ENCODE peak calls at places on chromosomes 3 and 15, in ten cellular contexts. D is CD4-positive, CD25-positive, alpha-beta regulatory T cell; N is HCT116; P is CD8-positive, alpha-beta T cell; Z is mesenchymal stem cell; B is effector memory CD4-positive, alpha-beta T cell; G is neuronal stem cell; W is lower lobe of right lung; E is cardiac muscle cell; V is AG04450. Y is an unnamed sample.

GRCh38 chr3:177820683-177821316 is 623.5 kb upstream of the TBL1XR1 start:
- DNase-seq in V (no peak), P (no peak), B (no peak), E (peak), W (no peak), G (no peak), D (no peak), N (no peak), Z (peak), Y (no peak)

GRCh38 chr15:66921319-66921718 is 144.1 kb upstream of the SMAD3 start:
- DNase-seq in G (no peak), V (no peak), Z (no peak), N (no peak), W (no peak), D (no peak), E (no peak), B (no peak), P (no peak), Y (no peak)

GRCh38 chr3:153273767-153274443 is 111.9 kb downstream of the RAP2B start:
- DNase-seq in D (no peak), Z (no peak), W (no peak), N (no peak), B (no peak), G (no peak), P (no peak), E (peak), V (no peak), Y (no peak)

GRCh38 chr3:54533856-54534255 is 394.0 kb downstream of the LRTM1 start:
- DNase-seq in W (no peak), D (no peak), E (peak), V (no peak), N (no peak), B (no peak), Z (no peak), P (no peak), G (no peak), Y (no peak)

GRCh38 chr15:98654790-98655360 is 6.5 kb downstream of the IGF1R start:
- DNase-seq in W (no peak), P (no peak), G (no peak), N (no peak), Z (no peak), D (no peak), E (no peak), V (no peak), B (no peak), Y (no peak)

GRCh38 chr3:155202626-155203025 is 90.9 kb downstream of the STRIT1 start:
- DNase-seq in E (peak), V (peak), P (no peak), N (no peak), D (no peak), W (no peak), Z (peak), B (no peak), G (no peak), Y (no peak)

GRCh38 chr3:194875581-194876402 is 190.1 kb downstream of the FAM43A start:
- DNase-seq in B (no peak), G (no peak), E (no peak), N (no peak), Z (no peak), P (no peak), D (no peak), W (no peak), V (no peak), Y (no peak)

GRCh38 chr3:157444789-157445188 is 8.1 kb downstream of the PTX3 start:
- DNase-seq in W (no peak), B (no peak), D (no peak), G (no peak), E (peak), V (no peak), N (no peak), Z (no peak), P (no peak), Y (no peak)

GRCh38 chr15:29936353-29937049 is 114.2 kb upstream of the TJP1 start:
- DNase-seq in E (peak), W (no peak), D (no peak), N (no peak), B (no peak), G (no peak), V (no peak), Z (no peak), P (no peak), Y (no peak)

GRCh38 chr3:36991923-36992805 is 767 bp downstream of the EPM2AIP1 start:
- DNase-seq in E (peak), B (no peak), P (no peak), D (no peak), V (peak), N (no peak), W (no peak), G (no peak), Z (peak), Y (peak)

GRCh38 chr3:114402852-114403251 is 109.0 kb downstream of the TIGIT start:
- DNase-seq in W (no peak), G (no peak), Z (no peak), V (no peak), D (no peak), P (no peak), N (no peak), E (no peak), B (no peak), Y (no peak)

GRCh38 chr15:39680868-39681267 is 100.0 kb downstream of the THBS1 start:
- DNase-seq in W (no peak), N (no peak), V (no peak), B (no peak), P (no peak), D (no peak), Z (no peak), E (peak), G (no peak), Y (no peak)

GRCh38 chr3:124372784-124373183 is 357.5 kb upstream of the UMPS start:
- DNase-seq in W (no peak), E (no peak), Z (no peak), G (no peak), D (no peak), B (no peak), P (no peak), N (no peak), V (no peak), Y (no peak)

GRCh38 chr3:155086041-155086440 is 5.9 kb downstream of the MME start:
- DNase-seq in E (no peak), N (no peak), P (no peak), V (no peak), G (no peak), Z (no peak), W (no peak), B (no peak), D (no peak), Y (no peak)

GRCh38 chr15:60529332-60529731 is 50.4 kb upstream of the ICE2 start:
- DNase-seq in B (no peak), E (no peak), N (no peak), G (no peak), Z (no peak), D (no peak), V (no peak), P (no peak), W (no peak), Y (no peak)

GRCh38 chr3:138950006-138950644 is 3.1 kb downstream of the FOXL2NB start:
- DNase-seq in P (no peak), B (no peak), D (no peak), N (no peak), V (no peak), W (no peak), E (peak), Z (peak), G (no peak), Y (no peak)

GRCh38 chr15:70219256-70219919 is 121.7 kb upstream of the TLE3 start:
- DNase-seq in W (no peak), Z (no peak), D (no peak), V (no peak), E (no peak), P (no peak), G (peak), N (no peak), B (no peak), Y (no peak)

GRCh38 chr3:44468572-44469520 is 8.6 kb downstream of the ZNF445 start:
- DNase-seq in D (no peak), Z (peak), P (no peak), G (no peak), W (no peak), E (peak), B (no peak), V (no peak), N (peak), Y (no peak)

GRCh38 chr15:38748710-38749109 is 184.1 kb upstream of the RASGRP1 start:
- DNase-seq in D (no peak), W (no peak), G (no peak), V (no peak), E (no peak), P (no peak), Z (no peak), N (no peak), B (no peak), Y (no peak)

GRCh38 chr15:40894689-40895308 is 549 bp downstream of the VPS18 start:
- DNase-seq in E (peak), W (peak), N (peak), P (peak), V (peak), D (peak), Z (peak), B (peak), G (peak), Y (peak)

GRCh38 chr3:170848294-170848917 is 21.6 kb downstream of the RPL22L1 start:
- DNase-seq in E (peak), G (no peak), N (no peak), D (no peak), Z (peak), W (no peak), B (no peak), V (no peak), P (no peak), Y (no peak)

GRCh38 chr15:48470096-48470495 is 138.9 kb downstream of the DUT start:
- DNase-seq in B (no peak), D (no peak), Z (peak), P (no peak), E (no peak), N (no peak), V (no peak), W (no peak), G (no peak), Y (no peak)

GRCh38 chr3:12015627-12016026 is 11.4 kb downstream of the SYN2 start:
- DNase-seq in G (no peak), B (no peak), V (no peak), P (no peak), E (no peak), D (no peak), W (no peak), N (no peak), Z (no peak), Y (no peak)

GRCh38 chr3:54071596-54071995 is 50.8 kb upstream of the CACNA2D3 start:
- DNase-seq in N (no peak), D (no peak), Z (no peak), B (no peak), V (no peak), P (no peak), G (no peak), E (peak), W (no peak), Y (no peak)

GRCh38 chr3:55164191-55164590 is 236.3 kb upstream of the LRTM1 start:
- DNase-seq in D (no peak), Z (peak), B (no peak), V (no peak), N (no peak), P (no peak), E (no peak), W (no peak), G (no peak), Y (no peak)

DNA sequence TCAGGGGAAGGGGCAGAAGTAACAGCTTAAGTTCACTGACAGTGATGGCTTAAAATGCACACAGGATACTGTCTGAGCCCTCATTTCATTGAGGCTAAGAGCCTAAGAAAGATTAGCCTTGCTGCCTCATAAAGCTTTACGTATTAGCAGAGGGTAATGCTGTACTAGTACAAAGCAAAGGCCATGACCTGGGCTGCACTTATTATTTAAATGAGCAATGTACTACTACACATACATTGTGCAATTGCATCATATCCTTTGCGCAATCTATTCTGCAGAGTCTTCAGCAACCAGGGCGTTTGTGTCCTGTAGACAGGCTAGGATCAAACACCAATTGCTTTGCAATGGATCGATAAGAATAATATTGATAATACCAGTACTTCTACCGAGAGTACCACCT is 221.8 kb downstream of the TPRG1 start:
- DNase-seq in G (no peak), V (no peak), W (no peak), B (no peak), P (no peak), N (peak), E (peak), Z (peak), D (no peak), Y (no peak)
- H3K27ac ChIP-seq in G (no peak), V (no peak), W (no peak), B (no peak), P (no peak), N (no peak), E (no peak), Z (no peak), D (peak), Y (no peak)

GRCh38 chr15:88377509-88377908 is 89.7 kb downstream of the MRPL46 start:
- DNase-seq in Z (no peak), V (no peak), D (no peak), P (no peak), N (no peak), B (no peak), W (no peak), E (no peak), G (no peak), Y (no peak)
- H3K27ac ChIP-seq in Z (no peak), V (no peak), D (no peak), P (no peak), N (no peak), B (no peak), W (no peak), E (no peak), G (no peak), Y (no peak)

GRCh38 chr3:46905191-46905560 is 27.7 kb downstream of the PTH1R start:
- DNase-seq in P (no peak), W (peak), G (no peak), Z (no peak), B (no peak), D (no peak), V (no peak), E (no peak), N (no peak), Y (no peak)
- H3K27ac ChIP-seq in P (no peak), W (no peak), G (no peak), Z (no peak), B (no peak), D (no peak), V (no peak), E (no peak), N (no peak), Y (no peak)

DNA sequence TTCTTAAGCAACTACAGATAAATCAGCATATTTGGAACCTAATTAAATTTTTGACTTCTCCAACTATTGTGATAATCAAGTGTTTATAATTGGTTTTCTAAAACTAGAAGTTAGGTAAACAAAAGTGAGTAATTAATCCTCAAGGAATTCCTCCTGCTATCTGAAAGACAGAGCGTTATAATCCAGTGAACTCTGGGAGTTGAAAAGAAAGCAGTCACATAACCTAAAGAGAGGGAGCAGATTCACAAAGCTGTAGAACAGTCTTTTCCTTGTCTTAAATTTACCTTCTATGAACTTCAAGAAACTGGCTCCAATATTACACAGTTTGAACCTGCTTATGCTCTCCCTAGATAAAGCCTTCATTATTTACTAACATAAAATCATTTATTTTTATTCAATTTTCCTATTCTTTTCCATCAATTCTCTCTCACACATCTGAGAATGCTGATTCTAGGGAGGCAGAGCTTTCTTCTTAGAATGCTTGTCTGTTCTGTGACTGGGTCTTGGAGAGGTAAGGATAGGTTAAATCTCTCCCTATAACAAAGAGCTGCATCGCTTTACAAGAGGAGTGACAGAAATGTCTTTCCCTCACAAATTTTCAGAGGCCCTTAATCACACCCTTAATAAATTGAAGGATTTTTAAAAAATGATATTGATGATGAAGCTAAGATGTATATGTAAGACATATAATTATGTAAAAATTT is 132.8 kb downstream of the TUSC7 start:
- DNase-seq in P (no peak), N (no peak), V (no peak), D (no peak), E (no peak), Z (no peak), B (no peak), W (no peak), G (no peak), Y (no peak)
- H3K27ac ChIP-seq in P (no peak), N (no peak), V (no peak), D (no peak), E (no peak), Z (no peak), B (no peak), W (no peak), G (no peak), Y (no peak)

GRCh38 chr15:79965836-79966630 is 5.0 kb downstream of the BCL2A1 start:
- DNase-seq in E (no peak), G (no peak), Z (no peak), N (no peak), D (no peak), V (no peak), B (no peak), P (no peak), W (no peak), Y (no peak)
- H3K27ac ChIP-seq in E (no peak), G (no peak), Z (no peak), N (no peak), D (peak), V (no peak), B (peak), P (no peak), W (no peak), Y (no peak)

GRCh38 chr3:118208642-118209041 is 826.0 kb downstream of the IGSF11 start:
- DNase-seq in B (no peak), V (no peak), D (no peak), G (no peak), P (no peak), Z (no peak), W (no peak), N (no peak), E (no peak), Y (no peak)
- H3K27ac ChIP-seq in B (no peak), V (no peak), D (no peak), G (no peak), P (no peak), Z (no peak), W (no peak), N (no peak), E (no peak), Y (no peak)

DNA sequence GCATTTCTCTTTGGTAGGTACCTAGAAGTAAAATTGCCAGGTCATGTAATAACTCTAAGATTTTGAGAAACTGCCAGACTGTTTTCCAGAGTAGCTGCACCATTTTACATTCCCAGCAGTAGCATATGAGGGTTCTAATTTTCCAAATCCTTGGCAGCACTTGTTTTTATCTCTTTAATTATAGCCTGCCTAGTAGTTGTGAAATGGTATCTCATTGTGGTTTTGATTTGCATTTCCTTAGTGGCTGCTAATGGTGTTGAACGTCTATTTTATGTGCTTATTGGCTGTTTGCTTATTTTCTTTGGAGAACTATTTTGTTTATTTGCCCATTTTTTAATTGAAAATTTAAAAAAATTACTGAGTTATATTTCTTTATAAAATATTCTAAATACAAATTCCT is 117.9 kb downstream of the TCF12 start:
- DNase-seq in V (no peak), P (no peak), G (no peak), B (no peak), D (no peak), E (peak), W (no peak), Z (no peak), N (no peak), Y (no peak)
- H3K27ac ChIP-seq in V (no peak), P (no peak), G (no peak), B (no peak), D (no peak), E (peak), W (no peak), Z (no peak), N (no peak), Y (no peak)

GRCh38 chr15:93312891-93313486 is 224.0 kb upstream of the RGMA start:
- DNase-seq in B (no peak), V (no peak), Z (no peak), N (no peak), P (no peak), G (peak), E (no peak), W (no peak), D (no peak), Y (no peak)
- H3K27ac ChIP-seq in B (no peak), V (no peak), Z (no peak), N (no peak), P (no peak), G (peak), E (no peak), W (no peak), D (no peak), Y (no peak)

Y was measured in SJSA1.